ENCODE peak calls at places on chromosome X, in nine cellular contexts. P is sigmoid colon, K is stomach, U is transverse colon, J is spleen, V is GM12892, Y is GM23338, A is Panc1, D is GM12891. W is an unnamed sample.

GRCh38 chrX:10900585-10901289 is 210.4 kb upstream of the HCCS start:
- DNase-seq in P (no peak), K (no peak), U (no peak), J (no peak), V (no peak), Y (no peak), A (no peak), D (no peak), W (no peak)

GRCh38 chrX:66030505-66031317 is 9.2 kb downstream of the VSIG4 start:
- DNase-seq in P (no peak), K (no peak), U (peak), J (no peak), V (no peak), Y (peak), A (peak), D (no peak), W (no peak)

GRCh38 chrX:19382500-19383145 is 38.9 kb downstream of the PDHA1 start:
- DNase-seq in P (peak), K (peak), U (peak), J (peak), V (no peak), Y (peak), A (no peak), D (no peak), W (no peak)

GRCh38 chrX:29890646-29891200 is 324.6 kb upstream of the MAGEB2 start:
- DNase-seq in P (no peak), K (no peak), U (no peak), J (no peak), V (no peak), Y (no peak), A (no peak), D (no peak), W (no peak)

GRCh38 chrX:873016-873415 is 242.4 kb downstream of the SHOX start:
- DNase-seq in P (no peak), K (no peak), U (no peak), J (no peak), V (no peak), Y (no peak), A (no peak), D (no peak), W (no peak)

GRCh38 chrX:104135677-104136076 is 21.1 kb downstream of the SLC25A53 start:
- DNase-seq in P (no peak), K (no peak), U (no peak), J (no peak), V (no peak), Y (no peak), A (no peak), D (no peak), W (no peak)

GRCh38 chrX:132435222-132435621 is 53.6 kb downstream of the MBNL3 start:
- DNase-seq in P (no peak), K (no peak), U (no peak), J (no peak), V (no peak), Y (no peak), A (no peak), D (no peak), W (no peak)

GRCh38 chrX:3066555-3066954 is 25.3 kb downstream of the ARSF start:
- DNase-seq in P (no peak), K (no peak), U (no peak), J (no peak), V (no peak), Y (peak), A (no peak), D (no peak), W (no peak)

GRCh38 chrX:105117621-105118020 is 102.9 kb downstream of the TEX13A start:
- DNase-seq in P (no peak), K (no peak), U (no peak), J (no peak), V (no peak), Y (no peak), A (no peak), D (no peak), W (no peak)

GRCh38 chrX:96314974-96315373 is 369.7 kb upstream of the DIAPH2 start:
- DNase-seq in P (no peak), K (no peak), U (no peak), J (no peak), V (no peak), Y (no peak), A (no peak), D (no peak), W (no peak)

GRCh38 chrX:50618788-50619558 is 148.3 kb upstream of the DGKK start:
- DNase-seq in P (no peak), K (no peak), U (peak), J (no peak), V (no peak), Y (peak), A (no peak), D (no peak), W (no peak)

GRCh38 chrX:119468186-119468929 is at the start of gene SLC25A5:
- DNase-seq in P (peak), K (peak), U (peak), J (peak), V (peak), Y (peak), A (no peak), D (peak), W (peak)

GRCh38 chrX:119467842-119468185 is 430 bp upstream of the SLC25A5 start:
- DNase-seq in P (no peak), K (no peak), U (no peak), J (no peak), V (no peak), Y (no peak), A (no peak), D (no peak), W (no peak)

GRCh38 chrX:119467433-119467832 is 811 bp upstream of the SLC25A5 start:
- DNase-seq in P (no peak), K (no peak), U (no peak), J (no peak), V (no peak), Y (no peak), A (no peak), D (no peak), W (no peak)

GRCh38 chrX:119466970-119467369 is 1.3 kb upstream of the SLC25A5 start:
- DNase-seq in P (no peak), K (no peak), U (no peak), J (no peak), V (no peak), Y (no peak), A (no peak), D (no peak), W (no peak)

GRCh38 chrX:119465555-119465954 is 2.7 kb upstream of the SLC25A5 start:
- DNase-seq in P (no peak), K (no peak), U (no peak), J (no peak), V (no peak), Y (no peak), A (no peak), D (no peak), W (no peak)
- TF ChIP-seq POLR2AphosphoS5 in P (no peak), K (no peak), U (no peak), J (no peak), V (no peak), Y (no peak), A (no peak), D (no peak), W (no peak)

DNA sequence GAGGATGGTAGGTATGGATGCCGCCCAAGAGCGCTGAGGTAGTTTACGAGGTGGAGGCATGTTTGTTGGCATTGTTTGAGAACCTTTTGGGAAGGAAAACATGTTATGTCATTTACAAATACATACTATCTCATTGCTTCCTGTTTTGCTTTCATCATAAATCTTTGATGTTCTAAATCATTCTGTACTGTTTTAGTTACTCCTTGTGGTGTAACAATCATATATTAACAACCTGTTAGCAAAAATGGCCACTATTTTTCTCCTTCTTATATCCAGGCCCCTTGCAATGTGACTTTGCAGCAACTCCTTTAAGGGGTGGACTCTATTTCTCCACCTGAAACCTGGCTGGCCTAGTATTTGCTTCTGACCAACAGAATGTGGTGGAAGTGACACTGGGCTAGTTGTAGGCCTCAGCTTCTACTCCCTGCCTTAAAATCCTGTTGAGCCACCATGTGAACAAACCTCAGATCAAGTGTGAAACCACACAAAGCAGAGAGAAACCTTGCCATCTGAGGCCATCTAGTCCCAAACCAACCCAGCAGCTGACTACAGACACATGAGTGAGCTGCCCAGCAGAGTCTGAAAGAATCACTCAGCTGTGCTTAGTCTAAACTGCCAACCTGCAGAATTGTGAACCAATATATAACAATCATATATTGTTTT is 15.8 kb upstream of the CXorf38 start:
- DNase-seq in P (no peak), K (no peak), U (no peak), J (no peak), V (no peak), Y (no peak), A (no peak), D (no peak), W (no peak)
- TF ChIP-seq POLR2AphosphoS5 in P (no peak), K (no peak), U (no peak), J (no peak), V (no peak), Y (no peak), A (no peak), D (no peak), W (no peak)

GRCh38 chrX:111145878-111146277 is 49.9 kb downstream of the PAK3 start:
- DNase-seq in P (no peak), K (no peak), U (no peak), J (no peak), V (no peak), Y (no peak), A (no peak), D (no peak), W (no peak)

GRCh38 chrX:111151764-111152163 is 55.8 kb downstream of the PAK3 start:
- DNase-seq in P (no peak), K (no peak), U (no peak), J (no peak), V (no peak), Y (no peak), A (no peak), D (no peak), W (no peak)
- TF ChIP-seq POLR2AphosphoS5 in P (no peak), K (no peak), U (no peak), J (no peak), V (no peak), Y (no peak), A (no peak), D (no peak), W (no peak)

DNA sequence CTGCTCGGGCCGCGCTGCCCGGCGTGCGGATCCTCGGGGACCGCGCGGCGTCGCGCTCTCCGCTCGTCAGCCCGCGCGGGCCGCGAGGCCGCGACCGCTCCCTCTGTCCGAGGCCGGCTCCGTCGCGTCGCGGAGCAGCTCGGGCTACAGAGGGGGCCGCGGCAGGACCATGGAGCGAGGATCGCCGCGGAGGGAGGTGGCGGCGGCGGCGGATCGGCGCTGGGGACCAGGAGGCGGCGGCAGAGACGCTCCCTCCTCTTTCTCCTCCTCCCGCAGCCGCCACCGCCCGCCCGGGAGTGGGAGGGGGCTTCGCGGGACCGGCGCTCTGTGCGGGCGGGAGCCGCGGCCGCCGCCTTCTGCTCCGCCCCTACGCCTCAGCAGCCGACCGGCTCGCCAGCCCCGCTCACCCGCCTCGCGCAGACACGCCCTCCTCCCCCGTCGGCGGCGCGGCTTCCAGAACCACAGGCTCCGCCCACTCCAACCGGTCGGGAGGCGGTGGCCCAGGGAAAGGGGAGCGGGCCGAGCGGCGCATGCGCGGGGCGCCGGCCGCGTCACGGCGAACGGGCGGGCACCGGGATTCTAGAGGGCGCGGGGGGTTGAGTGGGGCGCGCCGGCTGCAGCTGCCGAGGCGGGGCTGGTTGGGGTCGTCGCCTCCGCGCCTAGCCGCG is at the start of gene CASK:
- DNase-seq in P (peak), K (peak), U (peak), J (peak), V (peak), Y (peak), A (no peak), D (peak), W (peak)
- TF ChIP-seq POLR2AphosphoS5 in P (peak), K (no peak), U (peak), J (peak), V (no peak), Y (peak), A (no peak), D (no peak), W (peak)

GRCh38 chrX:48595929-48596328 is 1.4 kb upstream of the WDR13 start:
- DNase-seq in P (no peak), K (no peak), U (no peak), J (no peak), V (no peak), Y (no peak), A (no peak), D (no peak), W (no peak)
- TF ChIP-seq POLR2AphosphoS5 in P (no peak), K (no peak), U (no peak), J (no peak), V (no peak), Y (no peak), A (no peak), D (no peak), W (no peak)

GRCh38 chrX:8988456-8988855 is 45.5 kb downstream of the FAM9B start:
- DNase-seq in P (no peak), K (no peak), U (no peak), J (peak), V (no peak), Y (peak), A (no peak), D (no peak), W (peak)
- TF ChIP-seq POLR2AphosphoS5 in P (no peak), K (no peak), U (no peak), J (no peak), V (no peak), Y (no peak), A (no peak), D (no peak), W (no peak)

GRCh38 chrX:72131317-72132294 is at the start of gene RTL5:
- DNase-seq in P (peak), K (peak), U (peak), J (peak), V (peak), Y (peak), A (no peak), D (peak), W (peak)
- TF ChIP-seq POLR2AphosphoS5 in P (peak), K (peak), U (peak), J (peak), V (no peak), Y (no peak), A (no peak), D (no peak), W (no peak)